ENCODE peak calls at places on chromosomes 12 and 14, in eight cellular contexts. B, X, J, S, Y, M, P and W are unnamed samples.

GRCh38 chr14:60163741-60164140 is 1.5 kb downstream of the DHRS7 start:
- DNase-seq in B (no peak), X (no peak), J (no peak), S (no peak), Y (no peak), M (no peak), P (no peak), W (no peak)

GRCh38 chr14:34665785-34666425 is 36.0 kb upstream of the SNX6 start:
- DNase-seq in B (no peak), X (no peak), J (peak), S (peak), Y (no peak), M (peak), P (peak), W (no peak)

GRCh38 chr14:71716371-71716770 is 215.9 kb upstream of the RGS6 start:
- DNase-seq in B (no peak), X (no peak), J (no peak), S (no peak), Y (no peak), M (peak), P (no peak), W (no peak)

GRCh38 chr14:90419200-90419599 is 22.4 kb downstream of the CALM1 start:
- DNase-seq in B (peak), X (peak), J (peak), S (peak), Y (peak), M (peak), P (peak), W (no peak)

GRCh38 chr12:25151476-25151875 is 43.5 kb downstream of the DNAI7 start:
- DNase-seq in B (no peak), X (peak), J (peak), S (peak), Y (peak), M (peak), P (no peak), W (no peak)

GRCh38 chr12:125129592-125130255 is 64.5 kb downstream of the AACS start:
- DNase-seq in B (no peak), X (no peak), J (no peak), S (no peak), Y (no peak), M (no peak), P (no peak), W (no peak)

GRCh38 chr14:23609001-23609400 is 27.2 kb upstream of the DHRS2 start:
- DNase-seq in B (no peak), X (no peak), J (no peak), S (no peak), Y (no peak), M (no peak), P (no peak), W (no peak)

GRCh38 chr14:69013943-69014782 is 35.1 kb upstream of the ACTN1 start:
- DNase-seq in B (peak), X (no peak), J (peak), S (peak), Y (no peak), M (peak), P (peak), W (no peak)

GRCh38 chr12:131276501-131277185 is 322.9 kb downstream of the ADGRD1 start:
- DNase-seq in B (no peak), X (no peak), J (no peak), S (no peak), Y (no peak), M (no peak), P (no peak), W (no peak)

GRCh38 chr12:31664038-31664437 is 4.5 kb downstream of the ETFBKMT start:
- DNase-seq in B (no peak), X (no peak), J (no peak), S (no peak), Y (no peak), M (no peak), P (no peak), W (no peak)

GRCh38 chr14:99982449-99983250 is 82.6 kb upstream of the EVL start:
- DNase-seq in B (no peak), X (peak), J (peak), S (peak), Y (peak), M (peak), P (peak), W (peak)

GRCh38 chr14:76752744-76753143 is 8.5 kb upstream of the VASH1 start:
- DNase-seq in B (no peak), X (no peak), J (no peak), S (no peak), Y (no peak), M (no peak), P (no peak), W (no peak)

GRCh38 chr14:63933110-63933509 is 80.3 kb downstream of the SYNE2 start:
- DNase-seq in B (no peak), X (no peak), J (no peak), S (no peak), Y (no peak), M (no peak), P (no peak), W (no peak)

GRCh38 chr14:72901361-72901760 is 7.5 kb upstream of the DPF3 start:
- DNase-seq in B (no peak), X (no peak), J (no peak), S (no peak), Y (no peak), M (no peak), P (no peak), W (no peak)

GRCh38 chr12:120643574-120643973 is 3.1 kb downstream of the CABP1 start:
- DNase-seq in B (no peak), X (no peak), J (no peak), S (no peak), Y (no peak), M (no peak), P (no peak), W (no peak)

GRCh38 chr14:75249251-75249957 is 29.2 kb upstream of the FOS start:
- DNase-seq in B (no peak), X (no peak), J (no peak), S (peak), Y (no peak), M (no peak), P (peak), W (peak)

GRCh38 chr14:85333313-85333712 is 196.6 kb upstream of the FLRT2 start:
- DNase-seq in B (no peak), X (no peak), J (peak), S (no peak), Y (no peak), M (peak), P (no peak), W (no peak)

GRCh38 chr14:26794731-26795130 is 196.9 kb upstream of the NOVA1 start:
- DNase-seq in B (no peak), X (no peak), J (no peak), S (no peak), Y (no peak), M (peak), P (no peak), W (no peak)

GRCh38 chr12:124888203-124888602 is 24.5 kb upstream of the SCARB1 start:
- DNase-seq in B (no peak), X (peak), J (no peak), S (no peak), Y (no peak), M (no peak), P (no peak), W (no peak)

GRCh38 chr14:99602054-99602787 is 1.8 kb downstream of the CCDC85C start:
- DNase-seq in B (no peak), X (no peak), J (no peak), S (peak), Y (no peak), M (peak), P (peak), W (no peak)

GRCh38 chr14:68967459-68967940 is 11.6 kb downstream of the ACTN1 start:
- DNase-seq in B (no peak), X (no peak), J (no peak), S (no peak), Y (peak), M (no peak), P (no peak), W (no peak)

GRCh38 chr12:54719691-54720090 is 71.5 kb upstream of the DCD start:
- DNase-seq in B (no peak), X (no peak), J (no peak), S (no peak), Y (no peak), M (no peak), P (no peak), W (no peak)

GRCh38 chr12:106732890-106733289 is 41.6 kb upstream of the RIC8B start:
- DNase-seq in B (no peak), X (no peak), J (no peak), S (no peak), Y (no peak), M (no peak), P (no peak), W (no peak)

GRCh38 chr14:68715032-68715924 is 77.6 kb downstream of the ZFP36L1 start:
- DNase-seq in B (no peak), X (no peak), J (peak), S (no peak), Y (peak), M (peak), P (no peak), W (no peak)

GRCh38 chr12:123269395-123269892 is 2.2 kb downstream of the CDK2AP1 start:
- DNase-seq in B (peak), X (peak), J (peak), S (peak), Y (peak), M (peak), P (peak), W (peak)

GRCh38 chr14:93582516-93582915 is 151.8 kb downstream of the UNC79 start:
- DNase-seq in B (no peak), X (no peak), J (no peak), S (no peak), Y (no peak), M (no peak), P (no peak), W (no peak)

GRCh38 chr14:72311116-72311515 is 378.9 kb downstream of the RGS6 start:
- DNase-seq in B (no peak), X (no peak), J (no peak), S (no peak), Y (no peak), M (no peak), P (no peak), W (no peak)

GRCh38 chr12:12072064-12072760 is 1.5 kb downstream of the BCL2L14 start:
- DNase-seq in B (no peak), X (no peak), J (no peak), S (peak), Y (no peak), M (no peak), P (peak), W (no peak)

GRCh38 chr14:66507722-66508546 is at the start of gene GPHN:
- DNase-seq in B (peak), X (peak), J (peak), S (peak), Y (peak), M (peak), P (peak), W (peak)
- TF ChIP-seq POLR2A in B (peak), X (peak), J (peak), S (peak), Y (peak), M (no peak), P (peak), W (peak)

GRCh38 chr12:56040963-56041578 is 647 bp upstream of the RPS26 start:
- DNase-seq in B (no peak), X (no peak), J (no peak), S (no peak), Y (no peak), M (no peak), P (no peak), W (no peak)

GRCh38 chr12:56041579-56042429 is at the start of gene RPS26:
- DNase-seq in B (peak), X (peak), J (peak), S (peak), Y (peak), M (peak), P (peak), W (peak)

GRCh38 chr12:56042430-56043203 is 899 bp downstream of the RPS26 start:
- DNase-seq in B (no peak), X (no peak), J (no peak), S (peak), Y (no peak), M (no peak), P (no peak), W (no peak)

GRCh38 chr12:56046027-56046780 is 4.5 kb downstream of the RPS26 start:
- DNase-seq in B (no peak), X (no peak), J (no peak), S (no peak), Y (no peak), M (no peak), P (no peak), W (no peak)
- TF ChIP-seq POLR2A in B (no peak), X (no peak), J (peak), S (no peak), Y (no peak), M (no peak), P (no peak), W (peak)

DNA sequence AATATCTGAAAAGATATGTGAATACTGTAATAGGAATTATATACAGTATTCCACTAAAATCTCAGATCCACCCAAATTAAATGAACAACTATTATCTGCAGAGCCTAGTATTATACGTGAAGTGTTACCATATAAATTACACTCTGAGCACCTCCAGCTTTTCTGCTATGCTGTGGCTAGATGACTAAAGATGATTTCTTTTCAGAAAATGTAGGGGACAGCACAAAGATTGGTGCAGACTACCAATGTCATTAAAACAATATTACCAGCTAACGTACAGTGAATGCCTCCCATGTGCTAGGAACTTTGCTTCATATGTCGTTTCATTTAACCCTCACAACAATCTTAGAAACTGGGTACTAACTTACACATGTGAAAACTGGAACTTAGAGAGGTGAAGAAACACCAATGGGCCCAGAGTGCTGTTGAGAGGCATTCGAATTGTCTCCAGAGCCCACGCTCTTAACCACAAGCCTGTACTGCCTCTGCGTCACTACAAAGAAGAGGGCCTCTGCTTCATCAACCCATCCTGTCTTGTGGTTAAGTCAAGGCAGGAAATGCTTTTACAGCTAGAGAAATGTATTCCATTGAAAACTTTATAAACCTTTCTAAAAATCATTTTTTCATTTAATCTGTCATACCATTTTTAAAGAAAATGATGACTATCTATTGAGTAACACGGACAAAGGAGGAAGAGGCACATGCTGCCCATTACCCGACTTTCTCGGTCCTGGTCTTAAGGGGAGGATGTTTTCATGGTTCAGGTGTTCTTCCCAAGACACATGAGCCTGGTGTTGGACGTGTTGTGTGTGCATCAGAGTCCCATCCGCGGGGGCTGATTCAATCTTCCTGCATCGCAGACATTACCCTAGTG is 1.3 kb downstream of the GPR65 start:
- DNase-seq in B (no peak), X (no peak), J (no peak), S (peak), Y (no peak), M (no peak), P (no peak), W (no peak)
- TF ChIP-seq POLR2A in B (no peak), X (no peak), J (no peak), S (peak), Y (no peak), M (no peak), P (no peak), W (peak)

GRCh38 chr12:14841761-14842160 is 1.6 kb downstream of the ART4 start:
- DNase-seq in B (no peak), X (no peak), J (peak), S (peak), Y (peak), M (peak), P (peak), W (no peak)
- TF ChIP-seq POLR2A in B (no peak), X (no peak), J (peak), S (no peak), Y (no peak), M (no peak), P (no peak), W (no peak)

GRCh38 chr14:102917056-102917385 is 5.4 kb upstream of the AMN start:
- DNase-seq in B (no peak), X (no peak), J (no peak), S (peak), Y (no peak), M (no peak), P (no peak), W (no peak)
- TF ChIP-seq POLR2A in B (no peak), X (no peak), J (no peak), S (no peak), Y (no peak), M (no peak), P (no peak), W (no peak)